ENCODE peak calls at places on chromosome 22, in nine cellular contexts. W is heart left ventricle; J is GM23338; N is H1; T is AG04450; K is H7; F is heart right ventricle; Y is CD4-positive, alpha-beta memory T cell; C is right cardiac atrium. E is an unnamed sample. For H3K27me3, the result is how much of the 10 kb centered on the place peaks cover.

GRCh38 chr22:43077121-43077877 is 11.9 kb downstream of the TTLL1 start:
- DNase-seq in W (peak), J (no peak), N (no peak), T (no peak), K (peak), F (peak), Y (no peak), C (peak), E (peak)

GRCh38 chr22:43891360-43892182 is at the start of gene PNPLA5:
- DNase-seq in W (no peak), J (peak), N (peak), T (no peak), K (peak), F (no peak), Y (no peak), C (no peak), E (no peak)

GRCh38 chr22:23260645-23261581 is 80.6 kb downstream of the BCR start:
- DNase-seq in W (no peak), J (no peak), N (no peak), T (no peak), K (no peak), F (no peak), Y (no peak), C (no peak), E (no peak)

GRCh38 chr22:42786606-42787356 is 66.1 kb upstream of the A4GALT start:
- DNase-seq in W (no peak), J (no peak), N (no peak), T (no peak), K (peak), F (no peak), Y (no peak), C (peak), E (no peak)

GRCh38 chr22:37043828-37044538 is 7.6 kb upstream of the KCTD17 start:
- DNase-seq in W (peak), J (peak), N (no peak), T (no peak), K (peak), F (peak), Y (no peak), C (peak), E (peak)

GRCh38 chr22:32324505-32325415 is 32.9 kb upstream of the RFPL3 start:
- DNase-seq in W (no peak), J (no peak), N (peak), T (no peak), K (no peak), F (no peak), Y (no peak), C (no peak), E (no peak)

GRCh38 chr22:37454857-37455686 is 27.8 kb upstream of the ELFN2 start:
- DNase-seq in W (no peak), J (no peak), N (no peak), T (no peak), K (no peak), F (no peak), Y (no peak), C (no peak), E (no peak)

GRCh38 chr22:21652547-21653545 is 10.7 kb downstream of the SDF2L1 start:
- DNase-seq in W (no peak), J (peak), N (peak), T (no peak), K (peak), F (no peak), Y (no peak), C (peak), E (no peak)

GRCh38 chr22:33829549-33830280 is 90.6 kb downstream of the LARGE1 start:
- DNase-seq in W (no peak), J (peak), N (no peak), T (no peak), K (no peak), F (no peak), Y (no peak), C (no peak), E (no peak)

GRCh38 chr22:36612458-36612857 is 83.5 kb upstream of the EIF3D start:
- DNase-seq in W (no peak), J (no peak), N (no peak), T (peak), K (no peak), F (no peak), Y (no peak), C (no peak), E (no peak)

GRCh38 chr22:26796785-26797184 is 139.4 kb downstream of the MIAT start:
- DNase-seq in W (no peak), J (no peak), N (no peak), T (no peak), K (no peak), F (no peak), Y (no peak), C (no peak), E (no peak)

GRCh38 chr22:17491090-17491489 is 72.2 kb upstream of the SLC25A18 start:
- DNase-seq in W (no peak), J (no peak), N (no peak), T (no peak), K (no peak), F (no peak), Y (no peak), C (no peak), E (no peak)

GRCh38 chr22:41994506-41994905 is 4.1 kb upstream of the WBP2NL start:
- DNase-seq in W (no peak), J (no peak), N (no peak), T (no peak), K (no peak), F (no peak), Y (no peak), C (no peak), E (no peak)

GRCh38 chr22:36936362-36937116 is 23.1 kb downstream of the CSF2RB start:
- DNase-seq in W (no peak), J (no peak), N (peak), T (no peak), K (no peak), F (no peak), Y (no peak), C (no peak), E (no peak)

GRCh38 chr22:48061726-48062125 is 1299.3 kb downstream of the TBC1D22A start:
- DNase-seq in W (no peak), J (no peak), N (no peak), T (no peak), K (no peak), F (no peak), Y (no peak), C (no peak), E (no peak)

GRCh38 chr22:50218996-50219727 is 18.4 kb downstream of the SELENOO start:
- DNase-seq in W (peak), J (peak), N (peak), T (peak), K (peak), F (peak), Y (no peak), C (peak), E (peak)

GRCh38 chr22:20084547-20085413 is 4.7 kb downstream of the DGCR8 start:
- DNase-seq in W (peak), J (peak), N (peak), T (no peak), K (peak), F (no peak), Y (no peak), C (no peak), E (peak)
- H3K4me3 ChIP-seq in W (no peak), J (no peak), N (no peak), T (no peak), K (no peak), F (no peak), Y (no peak), C (no peak), E (no peak)

DNA sequence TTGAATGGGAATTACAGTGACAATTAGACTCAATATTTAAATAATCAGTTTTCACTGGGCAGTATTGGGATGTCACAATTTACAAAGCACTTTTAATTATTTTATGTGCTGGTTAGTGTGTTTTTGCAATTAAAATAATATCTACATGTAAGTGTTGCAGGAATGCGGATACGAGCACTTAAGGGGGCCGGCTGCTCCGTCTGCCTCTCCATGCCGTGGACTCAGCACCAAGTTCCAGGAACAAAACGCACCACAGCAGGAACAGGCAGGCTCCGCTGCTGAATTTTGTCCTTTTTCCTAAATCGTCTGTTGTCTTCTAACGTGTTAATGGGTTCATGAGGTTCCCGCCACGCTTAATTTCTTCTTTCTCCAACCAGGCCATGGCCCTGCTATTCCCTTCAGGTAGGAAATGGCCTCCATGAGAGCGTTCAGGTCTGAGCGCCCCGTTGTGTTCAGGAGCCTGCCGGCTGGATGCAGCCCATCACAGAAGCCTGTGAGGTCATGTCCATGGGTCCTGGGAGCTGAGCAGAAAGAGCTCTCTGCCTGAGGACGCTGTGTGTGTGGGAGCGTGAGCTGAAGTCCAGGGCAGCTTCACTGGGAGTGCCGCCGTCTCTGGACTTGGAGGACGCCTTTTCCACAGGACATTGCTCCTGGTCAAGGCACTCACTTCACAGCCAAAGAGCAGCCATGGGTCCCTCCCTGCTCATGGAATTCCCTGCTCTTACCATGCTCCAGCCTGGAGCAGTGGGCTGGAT is 730.3 kb downstream of the BRD1 start:
- DNase-seq in W (no peak), J (no peak), N (no peak), T (no peak), K (no peak), F (no peak), Y (no peak), C (no peak), E (no peak)
- H3K27me3 ChIP-seq in W (under half), J (under half), N (under half), T (under half), K (under half), F (half or more), Y (under half), C (under half), E (half or more)

DNA sequence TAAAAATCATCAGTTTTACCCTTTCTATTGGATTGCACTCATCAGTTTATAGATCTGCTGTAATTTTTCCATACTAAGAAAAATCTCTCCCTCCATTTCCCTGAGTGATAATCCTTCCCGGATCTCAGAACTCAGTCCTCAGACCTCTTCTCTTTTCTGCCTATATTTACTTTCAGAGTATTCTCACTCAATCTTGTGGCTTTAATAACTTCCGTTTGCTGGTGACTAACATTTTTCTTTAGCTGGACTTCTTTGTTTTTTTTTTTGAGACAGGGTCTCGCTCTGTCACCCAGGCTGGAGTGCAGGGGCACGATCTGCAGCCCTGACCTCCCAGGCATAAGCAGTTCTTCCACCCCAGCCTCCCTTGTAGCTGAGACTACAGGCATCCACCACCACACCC is 10.4 kb downstream of the ATXN10 start:
- DNase-seq in W (no peak), J (no peak), N (no peak), T (no peak), K (no peak), F (no peak), Y (no peak), C (no peak), E (no peak)
- H3K4me3 ChIP-seq in W (no peak), J (no peak), N (no peak), T (no peak), K (no peak), F (no peak), Y (no peak), C (no peak), E (no peak)

GRCh38 chr22:19879996-19880785 is 25.5 kb upstream of the GNB1L start:
- DNase-seq in W (peak), J (no peak), N (peak), T (no peak), K (peak), F (no peak), Y (no peak), C (peak), E (peak)
- H3K27me3 ChIP-seq in W (under half), J (under half), N (under half), T (under half), K (under half), F (under half), Y (under half), C (under half), E (under half)

DNA sequence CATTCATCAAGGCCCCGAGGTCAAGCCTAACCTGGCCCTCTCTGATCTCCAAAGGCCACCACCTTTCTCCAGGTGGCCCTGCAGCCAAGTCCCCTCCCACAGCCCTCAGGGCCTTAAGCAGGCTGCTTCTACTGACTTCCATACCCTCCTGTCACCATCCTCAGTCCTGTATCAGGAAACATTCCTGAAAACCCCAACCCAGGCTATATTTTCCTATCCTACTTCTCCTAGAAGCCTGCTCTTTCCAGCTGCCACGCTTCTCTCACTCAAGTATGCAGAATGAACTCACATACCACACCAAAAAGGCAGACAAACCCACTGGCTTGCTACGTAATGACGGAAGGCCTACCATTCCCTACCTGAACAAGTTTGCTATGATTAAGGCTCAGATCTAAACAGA is 23.6 kb downstream of the MORC2 start:
- DNase-seq in W (no peak), J (no peak), N (no peak), T (no peak), K (no peak), F (no peak), Y (no peak), C (no peak), E (no peak)
- H3K4me3 ChIP-seq in W (no peak), J (no peak), N (no peak), T (no peak), K (no peak), F (no peak), Y (no peak), C (no peak), E (no peak)

GRCh38 chr22:39511226-39511625 is 9.1 kb upstream of the ATF4 start:
- DNase-seq in W (no peak), J (no peak), N (no peak), T (no peak), K (no peak), F (no peak), Y (no peak), C (peak), E (no peak)

GRCh38 chr22:39504071-39504470 is 2.0 kb downstream of the MIEF1 start:
- DNase-seq in W (no peak), J (no peak), N (no peak), T (no peak), K (no peak), F (no peak), Y (no peak), C (peak), E (no peak)

GRCh38 chr22:39510529-39511149 is 8.5 kb downstream of the MIEF1 start:
- DNase-seq in W (no peak), J (peak), N (no peak), T (no peak), K (peak), F (no peak), Y (no peak), C (no peak), E (no peak)

GRCh38 chr22:39512026-39512425 is 8.3 kb upstream of the ATF4 start:
- DNase-seq in W (no peak), J (no peak), N (no peak), T (no peak), K (no peak), F (no peak), Y (no peak), C (peak), E (no peak)

DNA sequence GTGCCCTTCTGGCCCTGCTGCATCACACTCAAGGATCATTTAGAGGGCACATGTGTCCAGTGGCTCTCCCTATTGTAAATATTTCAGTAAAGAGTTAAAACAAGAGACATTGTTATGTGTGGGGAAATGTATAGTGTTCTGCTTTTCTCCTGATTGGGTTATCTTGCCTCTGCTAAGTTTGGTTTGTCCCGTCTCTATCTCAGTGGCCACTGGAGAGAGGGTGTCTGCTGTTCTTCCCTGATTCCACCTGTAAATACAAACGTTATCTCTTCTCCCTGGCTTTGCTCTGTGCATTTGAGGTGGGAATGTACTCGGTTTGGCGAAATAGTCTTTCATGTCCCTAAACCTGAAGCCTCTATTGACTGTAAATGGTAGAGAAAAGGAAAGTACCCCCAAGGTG is 6.3 kb downstream of the MIEF1 start:
- DNase-seq in W (no peak), J (no peak), N (no peak), T (no peak), K (no peak), F (no peak), Y (no peak), C (peak), E (no peak)
- H3K27me3 ChIP-seq in W (under half), J (half or more), N (half or more), T (under half), K (under half), F (under half), Y (under half), C (under half), E (under half)

GRCh38 chr22:28816994-28817530 is 16.7 kb upstream of the XBP1 start:
- DNase-seq in W (no peak), J (no peak), N (no peak), T (no peak), K (no peak), F (no peak), Y (no peak), C (no peak), E (no peak)

GRCh38 chr22:28820885-28821284 is 20.5 kb upstream of the XBP1 start:
- DNase-seq in W (no peak), J (no peak), N (no peak), T (no peak), K (no peak), F (no peak), Y (no peak), C (no peak), E (no peak)

GRCh38 chr22:28819253-28820096 is 19.1 kb upstream of the XBP1 start:
- DNase-seq in W (no peak), J (no peak), N (no peak), T (no peak), K (no peak), F (no peak), Y (no peak), C (no peak), E (no peak)

GRCh38 chr22:28815729-28816128 is 15.4 kb upstream of the XBP1 start:
- DNase-seq in W (no peak), J (no peak), N (no peak), T (no peak), K (no peak), F (no peak), Y (no peak), C (no peak), E (no peak)

GRCh38 chr22:28817919-28818859 is 17.8 kb upstream of the XBP1 start:
- DNase-seq in W (peak), J (peak), N (no peak), T (no peak), K (no peak), F (no peak), Y (no peak), C (no peak), E (no peak)
- H3K4me3 ChIP-seq in W (no peak), J (no peak), N (no peak), T (no peak), K (no peak), F (no peak), Y (no peak), C (no peak), E (no peak)

E was measured in SJCRH30.